ENCODE peak calls at places on chromosome X, in four cellular contexts. A is K562, H is GM12878, N is HL-60. U is an unnamed sample.

GRCh38 chrX:55342533-55343501 is 78.1 kb upstream of the PAGE3 start:
- DNase-seq in A (peak), H (peak), N (peak), U (peak)

GRCh38 chrX:150038356-150038755 is 100.1 kb upstream of the EOLA2 start:
- DNase-seq in A (no peak), H (no peak), N (no peak), U (no peak)

GRCh38 chrX:120761810-120762209 is 113.9 kb downstream of the CT47B1 start:
- DNase-seq in A (no peak), H (no peak), N (no peak), U (no peak)

GRCh38 chrX:15310117-15310516 is 5.3 kb downstream of the ASB11 start:
- DNase-seq in A (no peak), H (no peak), N (no peak), U (no peak)

GRCh38 chrX:22748093-22748999 is 251.4 kb upstream of the DDX53 start:
- DNase-seq in A (peak), H (no peak), N (peak), U (peak)

GRCh38 chrX:139559383-139560042 is 29.0 kb downstream of the F9 start:
- DNase-seq in A (peak), H (peak), N (peak), U (no peak)

GRCh38 chrX:153934473-153935325 is at the start of gene NAA10:
- DNase-seq in A (peak), H (no peak), N (peak), U (peak)

GRCh38 chrX:373641-374471 is 12.9 kb downstream of the PPP2R3B start:
- DNase-seq in A (no peak), H (no peak), N (no peak), U (peak)

GRCh38 chrX:41705680-41706374 is 17.1 kb downstream of the GPR34 start:
- DNase-seq in A (no peak), H (peak), N (peak), U (no peak)

GRCh38 chrX:123986377-123986776 is 24.9 kb downstream of the STAG2 start:
- DNase-seq in A (no peak), H (no peak), N (no peak), U (no peak)

GRCh38 chrX:153639177-153640044 is 7.6 kb upstream of the DUSP9 start:
- DNase-seq in A (no peak), H (no peak), N (no peak), U (no peak)

GRCh38 chrX:81237516-81237915 is 35.6 kb downstream of the SH3BGRL start:
- DNase-seq in A (no peak), H (no peak), N (no peak), U (no peak)

GRCh38 chrX:109952050-109952449 is 50.9 kb upstream of the TMEM164 start:
- DNase-seq in A (no peak), H (no peak), N (no peak), U (no peak)

GRCh38 chrX:114635986-114636385 is 52.1 kb downstream of the HTR2C start:
- DNase-seq in A (no peak), H (no peak), N (no peak), U (no peak)

GRCh38 chrX:28591542-28591941 is 4.3 kb downstream of the IL1RAPL1 start:
- DNase-seq in A (no peak), H (no peak), N (no peak), U (no peak)

GRCh38 chrX:67612231-67612630 is 68.4 kb downstream of the AR start:
- DNase-seq in A (no peak), H (no peak), N (no peak), U (no peak)

GRCh38 chrX:43865791-43866190 is 16.5 kb downstream of the MAOB start:
- DNase-seq in A (no peak), H (no peak), N (no peak), U (no peak)

GRCh38 chrX:43870011-43870410 is 12.2 kb downstream of the MAOB start:
- DNase-seq in A (no peak), H (no peak), N (no peak), U (no peak)

GRCh38 chrX:43862434-43862833 is 19.8 kb downstream of the MAOB start:
- DNase-seq in A (no peak), H (no peak), N (no peak), U (no peak)

GRCh38 chrX:43868791-43869190 is 13.5 kb downstream of the MAOB start:
- DNase-seq in A (no peak), H (no peak), N (no peak), U (no peak)

GRCh38 chrX:43866423-43866822 is 15.8 kb downstream of the MAOB start:
- DNase-seq in A (no peak), H (no peak), N (no peak), U (no peak)
- TF ChIP-seq SPI1 in A (no peak), H (no peak), N (no peak), U (no peak)

GRCh38 chrX:10741496-10742048 is 121.2 kb upstream of the MID1 start:
- DNase-seq in A (no peak), H (no peak), N (no peak), U (no peak)
- TF ChIP-seq SPI1 in A (no peak), H (no peak), N (no peak), U (no peak)

GRCh38 chrX:2693123-2693438 is 2.0 kb downstream of the CD99 start:
- DNase-seq in A (no peak), H (no peak), N (no peak), U (no peak)

GRCh38 chrX:2692221-2693122 is 1.4 kb downstream of the CD99 start:
- DNase-seq in A (peak), H (no peak), N (peak), U (no peak)

GRCh38 chrX:2690856-2691542 is at the start of gene CD99:
- DNase-seq in A (peak), H (peak), N (peak), U (peak)

GRCh38 chrX:2689773-2690666 is 1.1 kb upstream of the CD99 start:
- DNase-seq in A (no peak), H (no peak), N (no peak), U (no peak)

DNA sequence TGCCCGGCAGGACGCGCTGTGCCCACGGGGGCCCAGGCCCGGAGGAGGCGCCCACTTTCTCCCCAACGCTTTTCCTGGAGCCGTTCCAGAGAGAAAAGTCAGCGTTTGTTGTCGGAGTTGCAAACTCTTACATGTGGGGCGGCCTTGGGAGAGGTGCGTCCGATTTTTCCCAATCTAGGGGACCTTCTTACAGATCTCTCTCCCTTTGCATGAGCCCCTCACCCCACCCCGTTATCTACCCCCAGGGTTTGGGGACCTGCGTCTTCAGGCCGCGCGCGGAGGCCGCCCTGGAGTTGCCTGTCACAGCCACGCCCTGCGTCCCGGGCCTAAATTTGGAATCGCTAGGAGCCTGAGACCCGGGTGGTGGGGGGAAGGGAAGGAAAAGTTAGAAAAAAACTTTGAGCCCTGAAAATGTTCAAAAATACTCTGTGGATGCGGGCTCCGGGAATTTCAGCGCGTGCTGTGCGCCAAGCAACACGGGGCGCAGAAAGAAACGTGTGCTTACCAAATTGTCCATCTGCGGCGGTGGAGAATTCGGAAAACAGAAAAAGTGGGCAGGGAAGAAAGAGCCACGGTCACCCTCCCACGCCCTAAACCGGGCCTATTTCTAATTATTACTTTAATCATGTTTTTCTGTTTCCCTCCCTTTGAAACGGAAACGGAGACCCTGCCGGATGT is 587 bp downstream of the CD99 start:
- DNase-seq in A (peak), H (no peak), N (peak), U (no peak)
- TF ChIP-seq SPI1 in A (no peak), H (no peak), N (no peak), U (no peak)

DNA sequence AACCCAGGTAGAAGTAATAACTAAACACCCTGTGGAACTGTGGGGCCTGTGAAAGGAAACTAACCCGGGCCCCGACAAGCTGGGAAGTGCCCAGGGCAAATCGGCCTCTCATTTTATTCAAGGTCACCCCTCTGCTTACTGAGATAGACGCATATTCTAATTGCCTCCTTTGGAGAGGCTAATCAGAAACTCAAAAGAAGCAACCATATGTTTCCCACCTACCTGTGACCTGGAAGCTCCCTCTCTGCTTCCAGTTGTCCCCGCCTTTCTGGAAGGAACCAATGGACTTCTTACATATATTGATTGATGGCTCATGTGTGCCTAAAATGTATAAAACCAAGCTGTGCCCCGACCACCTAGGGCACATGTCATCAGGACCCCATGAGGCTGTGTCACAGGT is 23.1 kb upstream of the DHRSX start:
- DNase-seq in A (no peak), H (no peak), N (no peak), U (no peak)
- TF ChIP-seq SPI1 in A (no peak), H (no peak), N (no peak), U (no peak)